ENCODE peak calls at places on chromosome 15, in eight cellular contexts. One of them, this sample, is unnamed.

GRCh38 chr15:73602444-73602843 is 30.7 kb downstream of the NPTN start:
- DNase-seq in endothelial cell: no peak
- DNase-seq in ascending aorta: no peak
- DNase-seq in dorsolateral prefrontal cortex: no peak
- DNase-seq in body of pancreas: no peak
- DNase-seq in pancreas: no peak
- DNase-seq in heart right ventricle: no peak
- DNase-seq in BE2C: no peak
- DNase-seq in this sample: no peak

GRCh38 chr15:80160570-80161156 is 7.9 kb downstream of the FAH start:
- DNase-seq in endothelial cell: no peak
- DNase-seq in ascending aorta: peak; percentile 42
- DNase-seq in dorsolateral prefrontal cortex: no peak
- DNase-seq in body of pancreas: no peak
- DNase-seq in pancreas: no peak
- DNase-seq in heart right ventricle: peak; percentile 56
- DNase-seq in BE2C: no peak
- DNase-seq in this sample: no peak

GRCh38 chr15:39363761-39364586 is 216.9 kb upstream of the THBS1 start:
- DNase-seq in endothelial cell: no peak
- DNase-seq in ascending aorta: no peak
- DNase-seq in dorsolateral prefrontal cortex: no peak
- DNase-seq in body of pancreas: no peak
- DNase-seq in pancreas: no peak
- DNase-seq in heart right ventricle: no peak
- DNase-seq in BE2C: no peak
- DNase-seq in this sample: no peak

GRCh38 chr15:70504305-70504951 is 258.9 kb downstream of the UACA start:
- DNase-seq in endothelial cell: no peak
- DNase-seq in ascending aorta: peak; percentile 59
- DNase-seq in dorsolateral prefrontal cortex: peak; percentile 54
- DNase-seq in body of pancreas: peak; percentile 35
- DNase-seq in pancreas: no peak
- DNase-seq in heart right ventricle: peak; percentile 70
- DNase-seq in BE2C: peak; percentile 65
- DNase-seq in this sample: no peak

GRCh38 chr15:99954361-99955180 is 221.3 kb upstream of the LYSMD4 start:
- DNase-seq in endothelial cell: no peak
- DNase-seq in ascending aorta: no peak
- DNase-seq in dorsolateral prefrontal cortex: no peak
- DNase-seq in body of pancreas: no peak
- DNase-seq in pancreas: no peak
- DNase-seq in heart right ventricle: no peak
- DNase-seq in BE2C: no peak
- DNase-seq in this sample: no peak

GRCh38 chr15:31226011-31226410 is 100.6 kb upstream of the KLF13 start:
- DNase-seq in endothelial cell: no peak
- DNase-seq in ascending aorta: no peak
- DNase-seq in dorsolateral prefrontal cortex: no peak
- DNase-seq in body of pancreas: no peak
- DNase-seq in pancreas: no peak
- DNase-seq in heart right ventricle: no peak
- DNase-seq in BE2C: no peak
- DNase-seq in this sample: no peak

GRCh38 chr15:72824781-72825180 is 41.2 kb upstream of the ADPGK start:
- DNase-seq in endothelial cell: no peak
- DNase-seq in ascending aorta: no peak
- DNase-seq in dorsolateral prefrontal cortex: no peak
- DNase-seq in body of pancreas: no peak
- DNase-seq in pancreas: no peak
- DNase-seq in heart right ventricle: no peak
- DNase-seq in BE2C: no peak
- DNase-seq in this sample: no peak

GRCh38 chr15:22827125-22827524 is 11.3 kb upstream of the NIPA2 start:
- DNase-seq in endothelial cell: no peak
- DNase-seq in ascending aorta: no peak
- DNase-seq in dorsolateral prefrontal cortex: no peak
- DNase-seq in body of pancreas: no peak
- DNase-seq in pancreas: no peak
- DNase-seq in heart right ventricle: no peak
- DNase-seq in BE2C: no peak
- DNase-seq in this sample: no peak

GRCh38 chr15:45251888-45252287 is at the start of gene SLC28A2:
- DNase-seq in endothelial cell: no peak
- DNase-seq in ascending aorta: no peak
- DNase-seq in dorsolateral prefrontal cortex: no peak
- DNase-seq in body of pancreas: no peak
- DNase-seq in pancreas: no peak
- DNase-seq in heart right ventricle: no peak
- DNase-seq in BE2C: no peak
- DNase-seq in this sample: no peak

GRCh38 chr15:85792872-85793621 is 1.7 kb downstream of the KLHL25 start:
- DNase-seq in endothelial cell: no peak
- DNase-seq in ascending aorta: no peak
- DNase-seq in dorsolateral prefrontal cortex: no peak
- DNase-seq in body of pancreas: no peak
- DNase-seq in pancreas: no peak
- DNase-seq in heart right ventricle: no peak
- DNase-seq in BE2C: no peak
- DNase-seq in this sample: no peak

GRCh38 chr15:83653639-83654378 is at the start of gene ADAMTSL3:
- DNase-seq in endothelial cell: peak; percentile 56
- DNase-seq in ascending aorta: no peak
- DNase-seq in dorsolateral prefrontal cortex: peak; percentile 48
- DNase-seq in body of pancreas: peak; percentile 87
- DNase-seq in pancreas: peak; percentile 95
- DNase-seq in heart right ventricle: peak; percentile 80
- DNase-seq in BE2C: peak; percentile 77
- DNase-seq in this sample: peak; percentile 67

GRCh38 chr15:68218331-68218730 is 11.2 kb downstream of the CLN6 start:
- DNase-seq in endothelial cell: no peak
- DNase-seq in ascending aorta: no peak
- DNase-seq in dorsolateral prefrontal cortex: peak; percentile 13
- DNase-seq in body of pancreas: no peak
- DNase-seq in pancreas: no peak
- DNase-seq in heart right ventricle: no peak
- DNase-seq in BE2C: no peak
- DNase-seq in this sample: no peak

GRCh38 chr15:71452893-71453292 is 337.6 kb downstream of the THSD4 start:
- DNase-seq in endothelial cell: no peak
- DNase-seq in ascending aorta: no peak
- DNase-seq in dorsolateral prefrontal cortex: no peak
- DNase-seq in body of pancreas: no peak
- DNase-seq in pancreas: no peak
- DNase-seq in heart right ventricle: no peak
- DNase-seq in BE2C: no peak
- DNase-seq in this sample: no peak

GRCh38 chr15:46309914-46310313 is 675.1 kb downstream of the SQOR start:
- DNase-seq in endothelial cell: no peak
- DNase-seq in ascending aorta: no peak
- DNase-seq in dorsolateral prefrontal cortex: no peak
- DNase-seq in body of pancreas: no peak
- DNase-seq in pancreas: no peak
- DNase-seq in heart right ventricle: no peak
- DNase-seq in BE2C: no peak
- DNase-seq in this sample: no peak

GRCh38 chr15:45799508-45799907 is 164.7 kb downstream of the SQOR start:
- DNase-seq in endothelial cell: no peak
- DNase-seq in ascending aorta: no peak
- DNase-seq in dorsolateral prefrontal cortex: no peak
- DNase-seq in body of pancreas: no peak
- DNase-seq in pancreas: no peak
- DNase-seq in heart right ventricle: no peak
- DNase-seq in BE2C: no peak
- DNase-seq in this sample: no peak

GRCh38 chr15:67707520-67708283 is 117.6 kb upstream of the SKOR1 start:
- DNase-seq in endothelial cell: no peak
- DNase-seq in ascending aorta: no peak
- DNase-seq in dorsolateral prefrontal cortex: no peak
- DNase-seq in body of pancreas: no peak
- DNase-seq in pancreas: no peak
- DNase-seq in heart right ventricle: no peak
- DNase-seq in BE2C: no peak
- DNase-seq in this sample: no peak

GRCh38 chr15:53746101-53746500 is 13.4 kb downstream of the WDR72 start:
- DNase-seq in endothelial cell: no peak
- DNase-seq in ascending aorta: no peak
- DNase-seq in dorsolateral prefrontal cortex: no peak
- DNase-seq in body of pancreas: no peak
- DNase-seq in pancreas: no peak
- DNase-seq in heart right ventricle: no peak
- DNase-seq in BE2C: no peak
- DNase-seq in this sample: no peak

GRCh38 chr15:55784284-55784683 is 41.3 kb upstream of the PRTG start:
- DNase-seq in endothelial cell: no peak
- DNase-seq in ascending aorta: no peak
- DNase-seq in dorsolateral prefrontal cortex: no peak
- DNase-seq in body of pancreas: no peak
- DNase-seq in pancreas: no peak
- DNase-seq in heart right ventricle: no peak
- DNase-seq in BE2C: no peak
- DNase-seq in this sample: no peak

GRCh38 chr15:55795031-55795430 is 52.1 kb upstream of the PRTG start:
- DNase-seq in endothelial cell: no peak
- DNase-seq in ascending aorta: no peak
- DNase-seq in dorsolateral prefrontal cortex: no peak
- DNase-seq in body of pancreas: no peak
- DNase-seq in pancreas: no peak
- DNase-seq in heart right ventricle: no peak
- DNase-seq in BE2C: no peak
- DNase-seq in this sample: no peak

GRCh38 chr15:55786341-55786740 is 43.4 kb upstream of the PRTG start:
- DNase-seq in endothelial cell: no peak
- DNase-seq in ascending aorta: no peak
- DNase-seq in dorsolateral prefrontal cortex: no peak
- DNase-seq in body of pancreas: no peak
- DNase-seq in pancreas: no peak
- DNase-seq in heart right ventricle: no peak
- DNase-seq in BE2C: no peak
- DNase-seq in this sample: no peak

GRCh38 chr15:55791576-55792400 is 48.8 kb upstream of the PRTG start:
- DNase-seq in endothelial cell: no peak
- DNase-seq in ascending aorta: no peak
- DNase-seq in dorsolateral prefrontal cortex: no peak
- DNase-seq in body of pancreas: no peak
- DNase-seq in pancreas: no peak
- DNase-seq in heart right ventricle: no peak
- DNase-seq in BE2C: no peak
- DNase-seq in this sample: no peak

DNA sequence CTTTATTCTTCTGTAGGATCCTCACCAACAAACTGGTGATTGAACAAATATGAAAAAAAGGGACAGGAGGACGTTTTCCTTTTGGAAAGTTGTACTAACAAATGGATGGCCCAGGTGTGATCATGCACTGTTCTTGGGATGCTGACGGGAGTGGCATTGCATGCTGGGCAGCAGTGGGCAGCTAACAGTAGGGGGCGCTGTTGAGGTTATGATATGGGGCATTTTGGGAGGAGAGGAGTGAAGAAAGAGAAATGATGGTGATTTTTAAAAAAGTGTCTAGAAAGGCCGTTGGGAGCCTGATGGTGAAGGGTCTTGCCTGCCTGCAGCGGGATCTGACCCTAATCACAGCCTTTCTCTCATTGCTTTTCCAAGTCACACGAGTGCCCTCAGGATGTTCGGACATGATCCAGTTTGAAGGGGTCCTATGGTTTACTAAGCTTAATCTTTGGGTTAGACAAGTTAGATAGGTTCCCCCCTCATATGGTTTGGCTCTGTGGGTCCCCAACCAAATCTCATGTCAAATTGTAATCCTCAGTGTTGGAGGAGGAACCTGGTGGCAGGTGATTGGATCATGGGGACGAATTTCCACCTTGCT is 46.2 kb upstream of the PRTG start:
- DNase-seq in endothelial cell: no peak
- DNase-seq in ascending aorta: no peak
- DNase-seq in dorsolateral prefrontal cortex: no peak
- DNase-seq in body of pancreas: peak; percentile 14
- DNase-seq in pancreas: no peak
- DNase-seq in heart right ventricle: peak; percentile 24
- DNase-seq in BE2C: peak; percentile 45
- DNase-seq in this sample: peak; percentile 36
- TF ChIP-seq CTCF in endothelial cell: peak; percentile 61
- TF ChIP-seq CTCF in ascending aorta: no peak
- TF ChIP-seq CTCF in dorsolateral prefrontal cortex: peak; percentile 59
- TF ChIP-seq CTCF in body of pancreas: no peak
- TF ChIP-seq CTCF in pancreas: no peak
- TF ChIP-seq CTCF in heart right ventricle: peak; percentile 39
- TF ChIP-seq CTCF in BE2C: peak; percentile 72
- TF ChIP-seq CTCF in this sample: peak; percentile 67

GRCh38 chr15:93228546-93228945 is 139.5 kb upstream of the RGMA start:
- DNase-seq in endothelial cell: no peak
- DNase-seq in ascending aorta: no peak
- DNase-seq in dorsolateral prefrontal cortex: no peak
- DNase-seq in body of pancreas: no peak
- DNase-seq in pancreas: no peak
- DNase-seq in heart right ventricle: no peak
- DNase-seq in BE2C: no peak
- DNase-seq in this sample: no peak
- TF ChIP-seq CTCF in endothelial cell: no peak
- TF ChIP-seq CTCF in ascending aorta: no peak
- TF ChIP-seq CTCF in dorsolateral prefrontal cortex: no peak
- TF ChIP-seq CTCF in body of pancreas: no peak
- TF ChIP-seq CTCF in pancreas: no peak
- TF ChIP-seq CTCF in heart right ventricle: no peak
- TF ChIP-seq CTCF in BE2C: no peak
- TF ChIP-seq CTCF in this sample: no peak

GRCh38 chr15:36390491-36390890 is 188.9 kb upstream of the CDIN1 start:
- DNase-seq in endothelial cell: no peak
- DNase-seq in ascending aorta: no peak
- DNase-seq in dorsolateral prefrontal cortex: no peak
- DNase-seq in body of pancreas: no peak
- DNase-seq in pancreas: no peak
- DNase-seq in heart right ventricle: no peak
- DNase-seq in BE2C: no peak
- DNase-seq in this sample: no peak

GRCh38 chr15:36389107-36389506 is 190.3 kb upstream of the CDIN1 start:
- DNase-seq in endothelial cell: no peak
- DNase-seq in ascending aorta: no peak
- DNase-seq in dorsolateral prefrontal cortex: no peak
- DNase-seq in body of pancreas: no peak
- DNase-seq in pancreas: no peak
- DNase-seq in heart right ventricle: no peak
- DNase-seq in BE2C: no peak
- DNase-seq in this sample: no peak

GRCh38 chr15:36398212-36398611 is 181.2 kb upstream of the CDIN1 start:
- DNase-seq in endothelial cell: no peak
- DNase-seq in ascending aorta: no peak
- DNase-seq in dorsolateral prefrontal cortex: no peak
- DNase-seq in body of pancreas: no peak
- DNase-seq in pancreas: no peak
- DNase-seq in heart right ventricle: no peak
- DNase-seq in BE2C: no peak
- DNase-seq in this sample: no peak

GRCh38 chr15:36392666-36393266 is 186.7 kb upstream of the CDIN1 start:
- DNase-seq in endothelial cell: no peak
- DNase-seq in ascending aorta: no peak
- DNase-seq in dorsolateral prefrontal cortex: no peak
- DNase-seq in body of pancreas: no peak
- DNase-seq in pancreas: no peak
- DNase-seq in heart right ventricle: no peak
- DNase-seq in BE2C: no peak
- DNase-seq in this sample: no peak
- TF ChIP-seq CTCF in endothelial cell: no peak
- TF ChIP-seq CTCF in ascending aorta: no peak
- TF ChIP-seq CTCF in dorsolateral prefrontal cortex: no peak
- TF ChIP-seq CTCF in body of pancreas: no peak
- TF ChIP-seq CTCF in pancreas: no peak
- TF ChIP-seq CTCF in heart right ventricle: no peak
- TF ChIP-seq CTCF in BE2C: no peak
- TF ChIP-seq CTCF in this sample: no peak

GRCh38 chr15:36278219-36278618 is 301.2 kb upstream of the CDIN1 start:
- DNase-seq in endothelial cell: no peak
- DNase-seq in ascending aorta: no peak
- DNase-seq in dorsolateral prefrontal cortex: no peak
- DNase-seq in body of pancreas: no peak
- DNase-seq in pancreas: no peak
- DNase-seq in heart right ventricle: no peak
- DNase-seq in BE2C: peak; percentile 68
- DNase-seq in this sample: no peak
- TF ChIP-seq CTCF in endothelial cell: no peak
- TF ChIP-seq CTCF in ascending aorta: no peak
- TF ChIP-seq CTCF in dorsolateral prefrontal cortex: no peak
- TF ChIP-seq CTCF in body of pancreas: no peak
- TF ChIP-seq CTCF in pancreas: no peak
- TF ChIP-seq CTCF in heart right ventricle: no peak
- TF ChIP-seq CTCF in BE2C: peak; percentile 63
- TF ChIP-seq CTCF in this sample: no peak

This sample was measured in glutamatergic neuron.